ENCODE peak calls at places on chromosomes 16 and 17, in five cellular contexts. I is HCT116, Y is suprapubic skin, K is cardiac muscle cell, X is keratinocyte. T is an unnamed sample.

GRCh38 chr16:50602531-50603205 is 54.5 kb downstream of the NKD1 start:
- DNase-seq in Y (no peak), I (no peak), X (no peak), K (no peak), T (no peak)

GRCh38 chr17:39196820-39197331 is 593 bp downstream of the CACNB1 start:
- DNase-seq in K (no peak), Y (no peak), I (no peak), X (no peak), T (no peak)

GRCh38 chr16:22786284-22786683 is 27.7 kb upstream of the HS3ST2 start:
- DNase-seq in I (no peak), Y (no peak), X (no peak), K (no peak), T (no peak)

GRCh38 chr17:82105417-82105881 is 7.4 kb upstream of the FASN start:
- DNase-seq in Y (peak; percentile 59), I (no peak), K (no peak), X (no peak), T (no peak)

GRCh38 chr17:78873519-78874340 is 29.3 kb downstream of the CEP295NL start:
- DNase-seq in I (no peak), Y (no peak), K (no peak), X (no peak), T (peak; percentile 75)

GRCh38 chr16:14303654-14304394 is 232.7 kb downstream of the MRTFB start:
- DNase-seq in K (no peak), X (no peak), Y (no peak), I (no peak), T (no peak)

GRCh38 chr17:66711936-66712335 is 123.0 kb upstream of the CACNG5 start:
- DNase-seq in Y (no peak), X (no peak), I (no peak), K (no peak), T (peak; percentile 35)

GRCh38 chr17:4893272-4893671 is 6.1 kb upstream of the C17orf107 start:
- DNase-seq in X (no peak), K (no peak), I (no peak), Y (no peak), T (no peak)

GRCh38 chr17:41082565-41083136 is 1.3 kb upstream of the KRTAP4-7 start:
- DNase-seq in K (no peak), X (no peak), I (no peak), Y (no peak), T (no peak)

GRCh38 chr16:63789603-63790002 is 1332.3 kb downstream of the CDH11 start:
- DNase-seq in I (no peak), Y (no peak), K (peak; percentile 23), X (no peak), T (no peak)

GRCh38 chr16:65524997-65525396 is 403.1 kb upstream of the CDH11 start:
- DNase-seq in X (no peak), I (no peak), K (peak; percentile 88), Y (no peak), T (peak; percentile 85)

GRCh38 chr17:14427914-14428639 is 127.2 kb downstream of the HS3ST3B1 start:
- DNase-seq in K (no peak), Y (no peak), X (no peak), I (no peak), T (no peak)

GRCh38 chr17:83064732-83065659 is 14.4 kb upstream of the METRNL start:
- DNase-seq in Y (peak; percentile 67), X (peak; percentile 35), K (no peak), I (no peak), T (no peak)

GRCh38 chr16:57147381-57148191 is 38.3 kb downstream of the PSME3IP1 start:
- DNase-seq in Y (no peak), K (peak; percentile 27), X (no peak), I (no peak), T (no peak)

GRCh38 chr16:67403976-67404555 is 10.8 kb upstream of the TPPP3 start:
- DNase-seq in K (no peak), I (no peak), X (no peak), Y (no peak), T (no peak)

GRCh38 chr17:75721463-75722011 is 278 bp downstream of the ITGB4 start:
- DNase-seq in K (no peak), I (no peak), Y (peak; percentile 69), X (no peak), T (no peak)

GRCh38 chr16:19077879-19078278 is 10.5 kb downstream of the COQ7 start:
- DNase-seq in X (no peak), I (no peak), Y (no peak), K (no peak), T (no peak)

GRCh38 chr17:43556292-43556691 is 10.2 kb upstream of the ETV4 start:
- DNase-seq in I (no peak), K (peak; percentile 32), X (no peak), Y (peak; percentile 77), T (no peak)

GRCh38 chr16:49093939-49094338 is 187.7 kb downstream of the CBLN1 start:
- DNase-seq in Y (no peak), K (no peak), I (no peak), X (no peak), T (no peak)

GRCh38 chr17:4482338-4483011 is 16.2 kb upstream of the SPNS2 start:
- DNase-seq in X (no peak), Y (peak; percentile 26), K (no peak), I (no peak), T (no peak)

GRCh38 chr16:19410435-19411153 is 7.1 kb upstream of the TMC5 start:
- DNase-seq in K (peak; percentile 6), Y (no peak), X (no peak), I (no peak), T (no peak)

GRCh38 chr16:68264128-68265077 is at the start of gene SLC7A6:
- DNase-seq in X (no peak), Y (peak; percentile 88), K (peak; percentile 81), I (peak; percentile 27), T (no peak)

GRCh38 chr17:61475726-61476125 is 23.5 kb downstream of the TBX4 start:
- DNase-seq in X (peak; percentile 65), I (no peak), K (no peak), Y (peak; percentile 46), T (no peak)

GRCh38 chr17:59357219-59357699 is 25.8 kb downstream of the YPEL2 start:
- DNase-seq in I (no peak), X (no peak), Y (no peak), K (peak; percentile 40), T (no peak)

GRCh38 chr17:58248955-58249269 is 10.5 kb downstream of the LPO start:
- DNase-seq in Y (no peak), K (no peak), X (no peak), I (no peak), T (no peak)
- H3K4me3 ChIP-seq in Y (peak overlapping the region; percentile 55), K (peak overlapping the region; percentile 24), X (no peak overlapping the region), I (no peak overlapping the region), T (no peak overlapping the region)

GRCh38 chr17:34519286-34519685 is 60.1 kb upstream of the TMEM132E start:
- DNase-seq in Y (no peak), K (peak; percentile 4), I (no peak), X (no peak), T (no peak)
- TF ChIP-seq CTCF in Y (peak; percentile 17), K (peak; percentile 58), I (peak; percentile 22), X (peak; percentile 47), T (peak; percentile 31)

DNA sequence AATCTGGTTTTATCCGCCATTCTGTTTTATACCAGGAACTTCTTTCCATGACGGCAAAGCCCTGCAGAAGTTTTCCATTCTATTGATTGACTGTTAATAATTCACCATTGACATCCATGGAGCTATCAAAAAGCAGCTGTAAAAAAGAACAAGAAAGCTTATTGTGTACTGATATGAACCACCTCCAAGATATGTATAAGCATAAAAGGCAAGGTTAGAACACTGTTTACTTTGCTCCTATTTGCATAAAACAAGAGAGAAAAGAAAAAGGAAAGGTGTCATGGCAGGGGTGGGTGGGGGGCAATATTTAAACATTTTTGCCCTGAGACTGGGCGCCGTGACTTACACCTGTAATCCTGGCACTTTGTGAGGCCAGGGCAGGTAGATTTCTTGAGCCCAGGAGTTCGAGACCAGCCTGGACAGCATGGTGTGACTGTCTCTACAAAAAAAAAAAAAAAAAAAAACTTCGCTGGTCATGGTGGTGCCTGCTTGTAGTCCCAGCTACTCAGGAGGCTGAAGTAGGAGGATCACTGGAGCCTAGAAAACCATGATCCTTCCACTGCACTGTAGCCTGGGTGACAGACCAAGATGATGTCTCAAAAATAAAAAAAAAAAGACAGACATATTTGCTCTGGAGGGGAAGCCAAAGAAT is 52.5 kb downstream of the TMEM114 start:
- DNase-seq in X (no peak), I (no peak), Y (no peak), K (no peak), T (no peak)
- H3K27me3 ChIP-seq in X (no peaks in the 10 kb centered on the region), I (peaks cover 5% of the 10 kb centered on the region), Y (peaks cover 5% of the 10 kb centered on the region), K (no peaks in the 10 kb centered on the region), T (no peaks in the 10 kb centered on the region)

GRCh38 chr16:20674684-20675487 is 22.6 kb downstream of the ACSM1 start:
- DNase-seq in K (peak; percentile 37), X (no peak), I (no peak), Y (no peak), T (no peak)
- H3K4me3 ChIP-seq in K (no peak overlapping the region), X (peak overlapping the region; percentile 77), I (no peak overlapping the region), Y (peak overlapping the region; percentile 46), T (peak overlapping the region; percentile 11)

GRCh38 chr16:11384956-11385586 is 39.8 kb downstream of the RMI2 start:
- DNase-seq in I (no peak), K (no peak), Y (peak; percentile 44), X (no peak), T (no peak)
- TF ChIP-seq CTCF in I (no peak), K (no peak), Y (no peak), X (no peak), T (no peak)